ENCODE peak calls at places on chromosomes 16 and 17, in seven cellular contexts. K is MV-4-11; U is ACHN; M is HS-5; J is GM06990; T is activated T-cell treated with anti-CD3 and anti-CD28 coated beads, Interleukin-2, amount 50 U/mL, for 48 hours; C is CD8-positive, alpha-beta T cell. A is an unnamed sample.

GRCh38 chr16:81220369-81220768 is 18.1 kb upstream of the BCO1 start:
- DNase-seq in K (no peak), U (no peak), M (no peak), J (no peak), T (no peak), C (no peak), A (no peak)

GRCh38 chr17:49454050-49454449 is 39.4 kb upstream of the PHB1 start:
- DNase-seq in K (no peak), U (no peak), M (no peak), J (no peak), T (no peak), C (no peak), A (no peak)

GRCh38 chr16:14196011-14196410 is 124.9 kb downstream of the MRTFB start:
- DNase-seq in K (no peak), U (no peak), M (no peak), J (no peak), T (no peak), C (no peak), A (no peak)

GRCh38 chr16:19706846-19707245 is 11.2 kb downstream of the KNOP1 start:
- DNase-seq in K (no peak), U (no peak), M (no peak), J (no peak), T (no peak), C (no peak), A (no peak)

GRCh38 chr17:48352630-48353029 is 77.4 kb downstream of the SKAP1 start:
- DNase-seq in K (no peak), U (no peak), M (no peak), J (no peak), T (no peak), C (no peak), A (no peak)

GRCh38 chr17:12362853-12363252 is 302.8 kb upstream of the MYOCD start:
- DNase-seq in K (no peak), U (no peak), M (no peak), J (no peak), T (no peak), C (no peak), A (no peak)

GRCh38 chr16:75107505-75107904 is 9.1 kb downstream of the LDHD start:
- DNase-seq in K (no peak), U (no peak), M (no peak), J (no peak), T (no peak), C (no peak), A (no peak)

GRCh38 chr16:20291807-20292206 is 35.5 kb downstream of the GP2 start:
- DNase-seq in K (no peak), U (no peak), M (no peak), J (no peak), T (no peak), C (no peak), A (no peak)

GRCh38 chr17:50661795-50662391 is 27.2 kb downstream of the ABCC3 start:
- DNase-seq in K (no peak), U (peak; percentile 95), M (peak; percentile 84), J (no peak), T (peak; percentile 53), C (no peak), A (peak; percentile 55)

GRCh38 chr17:81018044-81018802 is 16.7 kb upstream of the BAIAP2 start:
- DNase-seq in K (peak; percentile 84), U (no peak), M (no peak), J (no peak), T (peak; percentile 57), C (peak; percentile 34), A (no peak)

GRCh38 chr16:25689137-25689836 is 2.5 kb upstream of the HS3ST4 start:
- DNase-seq in K (no peak), U (no peak), M (no peak), J (no peak), T (no peak), C (no peak), A (no peak)

GRCh38 chr17:7478276-7479138 is 924 bp downstream of the ZBTB4 start:
- DNase-seq in K (peak; percentile 19), U (peak; percentile 37), M (no peak), J (peak; percentile 70), T (peak; percentile 72), C (peak; percentile 80), A (no peak)

GRCh38 chr16:76370344-76370743 is 93.1 kb downstream of the CNTNAP4 start:
- DNase-seq in K (no peak), U (no peak), M (no peak), J (no peak), T (no peak), C (no peak), A (no peak)

GRCh38 chr16:87559976-87560375 is 42.3 kb upstream of the JPH3 start:
- DNase-seq in K (no peak), U (no peak), M (no peak), J (no peak), T (no peak), C (no peak), A (peak; percentile 56)

GRCh38 chr17:29577778-29578211 is 9.3 kb downstream of the TP53I13 start:
- DNase-seq in K (no peak), U (no peak), M (no peak), J (no peak), T (no peak), C (no peak), A (no peak)

GRCh38 chr17:59260724-59261123 is 40.4 kb downstream of the GDPD1 start:
- DNase-seq in K (no peak), U (no peak), M (no peak), J (no peak), T (no peak), C (no peak), A (no peak)

GRCh38 chr17:75601057-75601987 is 13.7 kb downstream of the MYO15B start:
- DNase-seq in K (peak; percentile 57), U (peak; percentile 77), M (no peak), J (no peak), T (peak; percentile 80), C (peak; percentile 64), A (no peak)

GRCh38 chr16:4893103-4893862 is 43.7 kb downstream of the PPL start:
- DNase-seq in K (no peak), U (no peak), M (no peak), J (no peak), T (no peak), C (no peak), A (no peak)

GRCh38 chr17:3532859-3533142 is 24.8 kb downstream of the TRPV3 start:
- DNase-seq in K (no peak), U (no peak), M (no peak), J (no peak), T (no peak), C (no peak), A (no peak)

GRCh38 chr17:44007346-44008204 is 3.2 kb downstream of the NAGS start:
- DNase-seq in K (no peak), U (peak; percentile 54), M (no peak), J (no peak), T (no peak), C (no peak), A (no peak)

GRCh38 chr17:59807892-59808509 is 84.7 kb downstream of the TUBD1 start:
- DNase-seq in K (no peak), U (no peak), M (no peak), J (no peak), T (no peak), C (no peak), A (no peak)

GRCh38 chr16:17063156-17063555 is 407.6 kb downstream of the XYLT1 start:
- DNase-seq in K (peak; percentile 33), U (no peak), M (no peak), J (no peak), T (no peak), C (no peak), A (no peak)

GRCh38 chr17:67546578-67547527 is 169.8 kb downstream of the PITPNC1 start:
- DNase-seq in K (peak; percentile 78), U (no peak), M (no peak), J (peak; percentile 76), T (no peak), C (no peak), A (no peak)

GRCh38 chr16:75477680-75478473 is 13.4 kb upstream of the TMEM170A start:
- DNase-seq in K (peak; percentile 98), U (no peak), M (no peak), J (no peak), T (no peak), C (no peak), A (no peak)

GRCh38 chr17:15651001-15651582 is 31.6 kb upstream of the FBXW10B start:
- DNase-seq in K (no peak), U (peak; percentile 11), M (no peak), J (peak; percentile 7), T (no peak), C (no peak), A (no peak)

GRCh38 chr17:50843150-50843905 is 7.9 kb downstream of the WFIKKN2 start:
- DNase-seq in K (no peak), U (no peak), M (no peak), J (no peak), T (no peak), C (no peak), A (no peak)

GRCh38 chr16:88923926-88924833 is 52.8 kb downstream of the CBFA2T3 start:
- DNase-seq in K (no peak), U (no peak), M (no peak), J (no peak), T (no peak), C (no peak), A (no peak)

GRCh38 chr17:50352072-50352692 is 6.3 kb downstream of the XYLT2 start:
- DNase-seq in K (no peak), U (no peak), M (no peak), J (no peak), T (no peak), C (no peak), A (no peak)

GRCh38 chr16:89574681-89575246 is 794 bp upstream of the CPNE7 start:
- DNase-seq in K (peak; percentile 51), U (no peak), M (no peak), J (peak; percentile 80), T (peak; percentile 81), C (peak; percentile 57), A (no peak)

GRCh38 chr16:20323591-20324117 is 3.7 kb downstream of the GP2 start:
- DNase-seq in K (no peak), U (no peak), M (no peak), J (no peak), T (no peak), C (no peak), A (no peak)

GRCh38 chr17:79926002-79926307 is 86.7 kb upstream of the CBX4 start:
- DNase-seq in K (no peak), U (no peak), M (no peak), J (no peak), T (no peak), C (no peak), A (no peak)

GRCh38 chr17:35768796-35769195 is 8.1 kb downstream of the C17orf50 start:
- DNase-seq in K (no peak), U (no peak), M (no peak), J (no peak), T (no peak), C (no peak), A (no peak)

GRCh38 chr16:75064403-75065148 is 52.0 kb downstream of the LDHD start:
- DNase-seq in K (peak; percentile 96), U (no peak), M (no peak), J (no peak), T (peak; percentile 53), C (peak; percentile 15), A (no peak)

GRCh38 chr17:78240839-78241238 is 9.4 kb downstream of the TMEM235 start:
- DNase-seq in K (no peak), U (no peak), M (no peak), J (no peak), T (no peak), C (no peak), A (no peak)